ENCODE peak calls at places on chromosomes 2 and 18, in six cellular contexts. F is Caki2; H is activated CD4-positive, alpha-beta T cell treated with anti-CD3 and anti-CD28 coated beads for 4 hours; K is HTR-8/SVneo; N is NCI-H510A; Z is activated T-helper 9 cell treated with anti-CD3 and anti-CD28 coated beads, Interleukin-2, amount 50 U/mL, for 16 hours. D is an unnamed sample.

GRCh38 chr2:223101340-223102039 is 49.5 kb downstream of the KCNE4 start:
- DNase-seq in F (peak; percentile 37), H (no peak), K (peak; percentile 36), N (peak; percentile 52), Z (no peak), D (no peak)

GRCh38 chr2:33452545-33452944 is 23.9 kb upstream of the RASGRP3 start:
- DNase-seq in F (no peak), H (no peak), K (no peak), N (no peak), Z (no peak), D (no peak)

GRCh38 chr18:55296761-55297160 is 291.2 kb downstream of the TCF4 start:
- DNase-seq in F (no peak), H (no peak), K (no peak), N (no peak), Z (no peak), D (no peak)

GRCh38 chr18:58536187-58536516 is 92.7 kb downstream of the ALPK2 start:
- DNase-seq in F (no peak), H (no peak), K (no peak), N (no peak), Z (no peak), D (no peak)

GRCh38 chr2:224183086-224183485 is 144.0 kb upstream of the SERPINE2 start:
- DNase-seq in F (no peak), H (no peak), K (no peak), N (no peak), Z (no peak), D (no peak)

GRCh38 chr2:223762853-223763252 is 74.5 kb downstream of the AP1S3 start:
- DNase-seq in F (no peak), H (no peak), K (no peak), N (no peak), Z (no peak), D (no peak)

GRCh38 chr2:197108758-197109157 is 182.3 kb upstream of the PGAP1 start:
- DNase-seq in F (no peak), H (no peak), K (no peak), N (no peak), Z (no peak), D (no peak)

GRCh38 chr2:153189091-153189490 is 289.5 kb downstream of the RPRM start:
- DNase-seq in F (no peak), H (no peak), K (no peak), N (no peak), Z (no peak), D (no peak)

GRCh38 chr2:205011031-205011430 is 465.8 kb downstream of the PARD3B start:
- DNase-seq in F (no peak), H (no peak), K (no peak), N (no peak), Z (no peak), D (no peak)

GRCh38 chr2:99101697-99102096 is 39.8 kb upstream of the C2orf15 start:
- DNase-seq in F (no peak), H (no peak), K (peak; percentile 24), N (no peak), Z (no peak), D (no peak)

GRCh38 chr18:72898870-72899840 is 31.4 kb upstream of the NETO1 start:
- DNase-seq in F (peak; percentile 4), H (no peak), K (no peak), N (no peak), Z (no peak), D (no peak)

GRCh38 chr2:27288610-27289009 is 6.4 kb downstream of the TRIM54 start:
- DNase-seq in F (no peak), H (no peak), K (no peak), N (no peak), Z (no peak), D (no peak)

GRCh38 chr2:72864500-72864899 is 22.7 kb upstream of the SPR start:
- DNase-seq in F (peak; percentile 52), H (no peak), K (no peak), N (no peak), Z (no peak), D (no peak)

GRCh38 chr2:202114798-202115197 is 41.7 kb downstream of the KIAA2012 start:
- DNase-seq in F (no peak), H (no peak), K (no peak), N (no peak), Z (no peak), D (no peak)

GRCh38 chr18:26909599-26910290 is 44.2 kb upstream of the AQP4 start:
- DNase-seq in F (no peak), H (no peak), K (no peak), N (no peak), Z (no peak), D (no peak)

GRCh38 chr2:233799716-233800115 is 21.6 kb downstream of the MROH2A start:
- DNase-seq in F (no peak), H (no peak), K (no peak), N (no peak), Z (no peak), D (no peak)

GRCh38 chr2:216849987-216850386 is 9.9 kb downstream of the TNP1 start:
- DNase-seq in F (no peak), H (peak; percentile 42), K (no peak), N (no peak), Z (no peak), D (no peak)

GRCh38 chr2:78757652-78758051 is 267.9 kb upstream of the REG3G start:
- DNase-seq in F (no peak), H (no peak), K (no peak), N (no peak), Z (no peak), D (no peak)

GRCh38 chr2:150468350-150468960 is 19.0 kb downstream of the RND3 start:
- DNase-seq in F (no peak), H (no peak), K (no peak), N (no peak), Z (no peak), D (no peak)

GRCh38 chr2:50878256-50878655 is 153.7 kb downstream of the NRXN1 start:
- DNase-seq in F (no peak), H (no peak), K (no peak), N (no peak), Z (no peak), D (no peak)

GRCh38 chr18:49878567-49878966 is 65.2 kb upstream of the ACAA2 start:
- DNase-seq in F (no peak), H (no peak), K (no peak), N (no peak), Z (no peak), D (no peak)

GRCh38 chr18:40006553-40007073 is 1948.4 kb upstream of the PIK3C3 start:
- DNase-seq in F (no peak), H (no peak), K (no peak), N (no peak), Z (no peak), D (no peak)

GRCh38 chr2:108535380-108535677 is 1.1 kb downstream of the LIMS1 start:
- DNase-seq in F (peak; percentile 24), H (no peak), K (no peak), N (no peak), Z (no peak), D (no peak)

GRCh38 chr2:2189112-2189398 is 142.0 kb downstream of the MYT1L start:
- DNase-seq in F (no peak), H (no peak), K (no peak), N (no peak), Z (no peak), D (no peak)

GRCh38 chr2:10016802-10017258 is 26.5 kb upstream of the KLF11 start:
- DNase-seq in F (no peak), H (no peak), K (no peak), N (no peak), Z (no peak), D (no peak)

GRCh38 chr2:206562375-206562774 is 79.9 kb upstream of the FAM237A start:
- DNase-seq in F (no peak), H (no peak), K (no peak), N (no peak), Z (no peak), D (no peak)

GRCh38 chr18:7749001-7749391 is 181.9 kb downstream of the PTPRM start:
- DNase-seq in F (no peak), H (no peak), K (no peak), N (no peak), Z (no peak), D (no peak)

GRCh38 chr2:37658682-37659081 is 12.8 kb downstream of the CDC42EP3 start:
- DNase-seq in F (no peak), H (no peak), K (no peak), N (no peak), Z (no peak), D (no peak)

D was measured in epithelial cell of proximal tubule.